ENCODE peak calls at places on chromosome 3, in four cellular contexts. V, G, J and X are unnamed samples.
A peak's percentile ranks its signal among the peaks of the same experiment; 100 is the strongest.

GRCh38 chr3:125398952-125399351 is 23.8 kb upstream of the ZNF148 start:
- DNase-seq in V (no peak), G (peak; percentile 42), J (no peak), X (no peak)

GRCh38 chr3:34285465-34286188 is 487.2 kb downstream of the PDCD6IP start:
- DNase-seq in V (no peak), G (no peak), J (no peak), X (no peak)

GRCh38 chr3:98817546-98817945 is 54.4 kb downstream of the ST3GAL6 start:
- DNase-seq in V (no peak), G (peak; percentile 76), J (peak; percentile 31), X (no peak)

GRCh38 chr3:186254676-186255665 is 107.1 kb downstream of the DGKG start:
- DNase-seq in V (peak; percentile 55), G (no peak), J (no peak), X (peak; percentile 29)

GRCh38 chr3:120100711-120101110 is 6.5 kb upstream of the GSK3B start:
- DNase-seq in V (no peak), G (no peak), J (no peak), X (no peak)

GRCh38 chr3:21750831-21751391 is at the start of gene ZNF385D:
- DNase-seq in V (no peak), G (peak; percentile 92), J (no peak), X (no peak)

GRCh38 chr3:101941253-101942039 is 92.1 kb downstream of the NFKBIZ start:
- DNase-seq in V (no peak), G (no peak), J (no peak), X (no peak)

GRCh38 chr3:95539950-95540483 is 1274.4 kb upstream of the EPHA6 start:
- DNase-seq in V (no peak), G (no peak), J (no peak), X (no peak)

GRCh38 chr3:134056464-134056891 is 26.8 kb upstream of the SLCO2A1 start:
- DNase-seq in V (no peak), G (no peak), J (no peak), X (no peak)

GRCh38 chr3:155347901-155348300 is 54.4 kb upstream of the STRIT1 start:
- DNase-seq in V (no peak), G (no peak), J (no peak), X (no peak)

GRCh38 chr3:46701211-46701939 is at the start of gene TMIE:
- DNase-seq in V (no peak), G (peak; percentile 52), J (no peak), X (no peak)

GRCh38 chr3:193871093-193871485 is 264.9 kb upstream of the HES1 start:
- DNase-seq in V (no peak), G (no peak), J (no peak), X (no peak)

GRCh38 chr3:162586591-162586990 is 1090.0 kb downstream of the OTOL1 start:
- DNase-seq in V (no peak), G (peak; percentile 27), J (no peak), X (no peak)

GRCh38 chr3:143507735-143508580 is 340.3 kb downstream of the SLC9A9 start:
- DNase-seq in V (no peak), G (no peak), J (no peak), X (no peak)

GRCh38 chr3:50320853-50321145 is 1.7 kb downstream of the HYAL2 start:
- DNase-seq in V (no peak), G (no peak), J (no peak), X (no peak)

GRCh38 chr3:195270350-195271115 is 426 bp downstream of the XXYLT1 start:
- DNase-seq in V (peak; percentile 56), G (peak; percentile 80), J (peak; percentile 45), X (peak; percentile 27)

GRCh38 chr3:187744169-187745151 is 808 bp downstream of the BCL6 start:
- DNase-seq in V (peak; percentile 52), G (peak; percentile 54), J (no peak), X (peak; percentile 70)

GRCh38 chr3:13213911-13214846 is 140.9 kb upstream of the IQSEC1 start:
- DNase-seq in V (no peak), G (no peak), J (no peak), X (no peak)

GRCh38 chr3:53346922-53347260 is 452 bp downstream of the DCP1A start:
- DNase-seq in V (no peak), G (no peak), J (no peak), X (no peak)

GRCh38 chr3:29514170-29514569 is 233.3 kb downstream of the RBMS3 start:
- DNase-seq in V (no peak), G (no peak), J (no peak), X (no peak)

GRCh38 chr3:47741925-47742324 is 39.8 kb downstream of the SMARCC1 start:
- DNase-seq in V (no peak), G (no peak), J (no peak), X (no peak)

GRCh38 chr3:51706788-51707731 is at the start of gene GRM2:
- DNase-seq in V (no peak), G (peak; percentile 98), J (peak; percentile 73), X (peak; percentile 8)

GRCh38 chr3:37291275-37291700 is 116.9 kb upstream of the LRRFIP2 start:
- DNase-seq in V (no peak), G (no peak), J (no peak), X (no peak)

DNA sequence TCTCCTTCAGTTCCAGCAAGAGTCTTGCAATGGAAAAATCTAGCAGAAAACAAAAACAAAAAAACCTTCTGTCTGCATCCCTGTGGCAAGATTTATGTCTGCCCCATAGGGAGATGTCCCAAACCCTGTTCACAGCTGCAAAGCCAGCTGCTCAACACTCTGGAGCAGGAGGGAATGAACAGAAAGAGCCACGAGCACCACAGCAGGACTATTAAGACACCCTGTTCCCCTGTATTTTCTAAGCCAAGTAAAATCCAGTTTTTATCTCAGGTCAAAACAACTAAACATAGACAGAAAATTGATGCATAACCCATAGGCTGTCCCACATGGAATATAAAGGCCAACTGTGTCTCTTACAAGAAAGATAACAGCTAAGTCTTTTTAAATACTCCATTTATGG is 357.9 kb downstream of the LSAMP start:
- DNase-seq in V (no peak), G (no peak), J (no peak), X (no peak)
- H3K27ac ChIP-seq in V (no peak overlapping the region), G (no peak overlapping the region), J (no peak overlapping the region), X (no peak overlapping the region)

DNA sequence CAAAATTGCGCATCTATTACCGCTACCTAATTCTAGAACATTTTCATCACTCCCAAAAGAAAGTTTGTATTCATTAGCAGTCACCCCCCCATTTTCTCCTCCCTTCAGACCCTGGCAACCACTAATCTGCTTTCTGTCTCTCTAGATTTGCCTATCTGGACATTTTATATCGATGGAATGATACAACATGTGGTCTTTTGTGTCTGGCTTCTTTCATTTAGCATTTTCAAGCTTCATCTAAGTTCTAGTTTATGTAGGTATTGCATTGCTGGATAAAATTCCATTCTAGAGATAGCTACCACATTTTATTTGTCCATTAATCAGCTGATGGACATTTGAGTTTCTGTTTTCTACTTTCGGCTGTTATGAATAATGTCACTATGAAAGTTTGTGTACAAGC is 38.4 kb downstream of the SLMAP start:
- DNase-seq in V (no peak), G (no peak), J (no peak), X (no peak)
- H3K4me3 ChIP-seq in V (no peak overlapping the region), G (no peak overlapping the region), J (no peak overlapping the region), X (no peak overlapping the region)

GRCh38 chr3:10468611-10469354 is 36.6 kb downstream of the ATP2B2 start:
- DNase-seq in V (no peak), G (no peak), J (no peak), X (no peak)

GRCh38 chr3:10469406-10470119 is 35.8 kb downstream of the ATP2B2 start:
- DNase-seq in V (no peak), G (no peak), J (no peak), X (no peak)

GRCh38 chr3:10470120-10470665 is 35.2 kb downstream of the ATP2B2 start:
- DNase-seq in V (no peak), G (no peak), J (no peak), X (no peak)

GRCh38 chr3:10471337-10471721 is 34.1 kb downstream of the ATP2B2 start:
- DNase-seq in V (no peak), G (peak; percentile 28), J (no peak), X (no peak)

DNA sequence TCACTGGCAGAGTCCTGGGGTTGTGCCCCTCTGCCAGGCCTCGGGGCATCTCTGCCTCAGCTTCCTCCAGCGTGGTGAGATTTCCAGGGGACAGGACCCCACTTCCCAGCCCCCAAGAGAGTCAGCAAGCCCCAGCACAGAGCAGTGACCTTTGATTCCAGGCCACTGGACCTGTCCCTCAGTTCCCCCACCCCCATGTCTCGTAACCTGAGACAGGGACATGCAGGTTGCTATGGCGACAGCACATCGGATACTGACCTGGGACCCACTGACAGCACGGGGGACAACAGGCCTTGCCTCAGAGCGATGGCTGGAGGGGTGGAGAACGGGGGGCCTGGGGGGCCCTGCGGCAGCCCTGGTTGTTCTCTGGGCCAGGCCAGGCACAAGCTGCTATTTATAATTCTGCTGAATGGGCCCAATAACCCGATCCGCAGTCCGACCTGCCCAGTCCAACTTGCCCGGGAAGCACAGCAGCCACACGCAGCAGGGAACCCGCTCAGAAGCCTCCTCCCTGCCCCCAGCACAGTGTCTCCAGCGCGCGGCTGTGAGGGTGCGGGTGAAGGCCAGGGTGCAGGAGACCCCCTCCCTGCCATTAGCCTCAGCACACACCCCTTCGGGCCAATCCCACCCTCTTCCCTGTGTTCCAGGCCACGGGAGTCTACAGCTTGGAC is 34.6 kb downstream of the ATP2B2 start:
- DNase-seq in V (no peak), G (peak; percentile 87), J (peak; percentile 70), X (no peak)
- H3K27ac ChIP-seq in V (no peak overlapping the region), G (no peak overlapping the region), J (peak overlapping the region; percentile 80), X (no peak overlapping the region)

DNA sequence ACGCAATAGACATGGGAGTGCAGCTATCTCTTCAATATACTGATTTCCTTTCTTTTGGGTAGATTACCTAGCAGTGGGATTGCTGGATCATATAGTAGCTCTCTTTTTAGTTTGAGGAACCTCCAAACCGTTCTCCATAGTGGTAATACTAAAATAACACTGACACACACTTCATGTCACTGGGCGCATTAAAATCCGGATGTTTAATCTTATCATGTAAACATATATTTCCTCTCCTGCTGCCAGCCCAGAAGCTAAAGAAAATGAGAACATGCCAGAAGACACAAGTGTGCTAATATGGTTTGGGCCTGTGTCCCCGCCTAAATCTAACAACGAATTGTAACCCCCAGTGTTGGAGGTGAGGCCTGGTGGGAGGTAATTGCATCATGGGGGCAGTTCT is 23.6 kb upstream of the KCNMB2 start:
- DNase-seq in V (no peak), G (no peak), J (no peak), X (no peak)
- H3K4me3 ChIP-seq in V (no peak overlapping the region), G (no peak overlapping the region), J (no peak overlapping the region), X (no peak overlapping the region)

GRCh38 chr3:107999215-107999775 is 91.5 kb downstream of the CD47 start:
- DNase-seq in V (no peak), G (peak; percentile 44), J (no peak), X (no peak)
- H3K27ac ChIP-seq in V (no peak overlapping the region), G (peak overlapping the region; percentile 17), J (no peak overlapping the region), X (no peak overlapping the region)

GRCh38 chr3:57152761-57153160 is 12.4 kb downstream of the IL17RD start:
- DNase-seq in V (no peak), G (no peak), J (no peak), X (no peak)
- H3K4me3 ChIP-seq in V (no peak overlapping the region), G (peak overlapping the region; percentile 12), J (no peak overlapping the region), X (no peak overlapping the region)